ENCODE peak calls at places on chromosomes 13 and 19, in five cellular contexts. E, V, D, S and M are unnamed samples.

GRCh38 chr13:20173121-20173746 is 12.4 kb upstream of the GJA3 start:
- DNase-seq in E (no peak), V (no peak), D (no peak), S (no peak), M (no peak)

GRCh38 chr19:3619631-3620012 is 7.0 kb downstream of the CACTIN start:
- DNase-seq in E (no peak), V (no peak), D (no peak), S (no peak), M (no peak)

GRCh38 chr19:45767881-45768643 is 990 bp downstream of the SIX5 start:
- DNase-seq in E (peak; percentile 80), V (no peak), D (peak; percentile 41), S (no peak), M (no peak)

GRCh38 chr19:44051654-44052402 is at the start of gene ZNF223:
- DNase-seq in E (peak; percentile 79), V (no peak), D (peak; percentile 94), S (peak; percentile 69), M (peak; percentile 89)

GRCh38 chr13:99214232-99214631 is 13.6 kb downstream of the UBAC2 start:
- DNase-seq in E (no peak), V (no peak), D (no peak), S (peak; percentile 67), M (no peak)

GRCh38 chr19:4649392-4650094 is 10.2 kb downstream of the TNFAIP8L1 start:
- DNase-seq in E (no peak), V (no peak), D (no peak), S (no peak), M (no peak)

GRCh38 chr19:47247308-47247990 is 8.9 kb upstream of the CCDC9 start:
- DNase-seq in E (peak; percentile 93), V (no peak), D (peak; percentile 56), S (no peak), M (no peak)

GRCh38 chr13:98476106-98476505 is 100.8 kb downstream of the STK24 start:
- DNase-seq in E (no peak), V (no peak), D (no peak), S (no peak), M (no peak)

GRCh38 chr19:53646144-53646543 is 14.3 kb downstream of the DPRX start:
- DNase-seq in E (no peak), V (no peak), D (no peak), S (no peak), M (no peak)

GRCh38 chr13:35630551-35631275 is 154.2 kb upstream of the MAB21L1 start:
- DNase-seq in E (peak; percentile 12), V (peak; percentile 40), D (peak; percentile 52), S (no peak), M (no peak)

GRCh38 chr19:54287456-54287855 is 6.5 kb upstream of the LILRB2 start:
- DNase-seq in E (no peak), V (no peak), D (no peak), S (no peak), M (no peak)

GRCh38 chr19:46840157-46840942 is 10.3 kb downstream of the AP2S1 start:
- DNase-seq in E (peak; percentile 78), V (no peak), D (peak; percentile 63), S (no peak), M (no peak)

GRCh38 chr13:29861694-29862110 is 11.3 kb upstream of the UBL3 start:
- DNase-seq in E (no peak), V (no peak), D (peak; percentile 52), S (no peak), M (no peak)

GRCh38 chr13:59835569-59835968 is 328.2 kb downstream of the DIAPH3 start:
- DNase-seq in E (no peak), V (no peak), D (no peak), S (no peak), M (no peak)

GRCh38 chr19:30671622-30672051 is 299.5 kb downstream of the ZNF536 start:
- DNase-seq in E (no peak), V (no peak), D (no peak), S (no peak), M (no peak)

GRCh38 chr13:83881917-83882625 is at the start of gene SLITRK1:
- DNase-seq in E (peak; percentile 17), V (no peak), D (no peak), S (peak; percentile 9), M (peak; percentile 53)

GRCh38 chr19:33905473-33905936 is 108.8 kb downstream of the KCTD15 start:
- DNase-seq in E (no peak), V (no peak), D (no peak), S (no peak), M (no peak)

GRCh38 chr13:98416408-98416807 is 160.5 kb downstream of the STK24 start:
- DNase-seq in E (no peak), V (no peak), D (no peak), S (no peak), M (no peak)

GRCh38 chr19:54606230-54606629 is 12.8 kb downstream of the LILRA1 start:
- DNase-seq in E (no peak), V (no peak), D (no peak), S (peak; percentile 40), M (no peak)

GRCh38 chr13:45269204-45269603 is 68.4 kb upstream of the KCTD4 start:
- DNase-seq in E (no peak), V (no peak), D (no peak), S (no peak), M (no peak)

GRCh38 chr13:42964681-42965305 is 27.2 kb downstream of the EPSTI1 start:
- DNase-seq in E (no peak), V (no peak), D (no peak), S (no peak), M (no peak)

GRCh38 chr19:23822735-23823134 is 64.0 kb upstream of the ZNF681 start:
- DNase-seq in E (no peak), V (no peak), D (no peak), S (no peak), M (no peak)

GRCh38 chr13:24274452-24274971 is 34.9 kb upstream of the C1QTNF9 start:
- DNase-seq in E (no peak), V (no peak), D (no peak), S (peak; percentile 88), M (no peak)

GRCh38 chr13:23921451-23921888 is 24.2 kb upstream of the C1QTNF9B start:
- DNase-seq in E (peak; percentile 18), V (peak; percentile 23), D (peak; percentile 18), S (no peak), M (no peak)

GRCh38 chr13:43579321-43579720 is 207.5 kb downstream of the ENOX1 start:
- DNase-seq in E (no peak), V (no peak), D (no peak), S (no peak), M (no peak)

GRCh38 chr19:42068361-42068755 is 1.6 kb downstream of the GRIK5 start:
- DNase-seq in E (no peak), V (no peak), D (no peak), S (no peak), M (no peak)

GRCh38 chr13:26482451-26483197 is 74.9 kb upstream of the WASF3 start:
- DNase-seq in E (peak; percentile 59), V (peak; percentile 76), D (peak; percentile 61), S (peak; percentile 23), M (peak; percentile 83)
- TF ChIP-seq MAX in E (no peak), V (no peak), D (no peak), S (no peak), M (no peak)

DNA sequence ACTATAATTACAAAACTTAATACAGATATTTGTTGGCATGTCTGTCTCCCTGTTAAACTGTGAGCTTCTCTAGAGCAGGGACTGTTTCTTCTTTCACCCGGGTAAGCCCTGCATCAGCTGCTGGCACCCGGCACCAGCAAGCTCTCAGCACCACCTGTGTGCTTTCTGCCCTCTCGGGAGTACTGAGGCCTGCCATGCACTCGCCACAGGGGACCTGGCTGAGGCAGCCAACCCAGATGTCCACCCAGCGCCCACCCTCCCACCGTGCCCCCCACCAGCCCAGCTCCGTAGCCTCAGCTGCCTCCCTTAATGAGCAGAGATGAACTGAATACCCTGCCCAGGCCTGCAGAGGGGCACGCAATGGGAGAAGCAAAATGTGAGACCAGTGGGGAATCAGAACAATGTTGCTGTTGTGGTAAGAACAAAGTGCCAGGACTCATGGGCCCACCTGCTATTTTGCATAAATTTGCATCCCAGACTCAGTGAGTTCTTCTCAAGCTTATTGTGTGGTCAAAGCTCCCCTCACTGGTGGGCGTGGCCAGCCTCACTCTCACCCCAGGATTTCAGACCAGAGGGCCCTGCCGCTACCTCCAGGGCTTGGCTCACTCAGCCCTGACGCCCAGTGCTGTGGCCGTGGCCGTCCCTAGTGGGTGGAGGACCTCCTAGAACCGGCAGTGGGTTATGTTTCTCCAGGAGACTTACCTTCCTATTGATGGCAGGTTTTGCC is 14.6 kb upstream of the SERPINE3 start:
- DNase-seq in E (no peak), V (no peak), D (no peak), S (no peak), M (no peak)
- TF ChIP-seq JUND in E (no peak), V (no peak), D (no peak), S (no peak), M (no peak)

DNA sequence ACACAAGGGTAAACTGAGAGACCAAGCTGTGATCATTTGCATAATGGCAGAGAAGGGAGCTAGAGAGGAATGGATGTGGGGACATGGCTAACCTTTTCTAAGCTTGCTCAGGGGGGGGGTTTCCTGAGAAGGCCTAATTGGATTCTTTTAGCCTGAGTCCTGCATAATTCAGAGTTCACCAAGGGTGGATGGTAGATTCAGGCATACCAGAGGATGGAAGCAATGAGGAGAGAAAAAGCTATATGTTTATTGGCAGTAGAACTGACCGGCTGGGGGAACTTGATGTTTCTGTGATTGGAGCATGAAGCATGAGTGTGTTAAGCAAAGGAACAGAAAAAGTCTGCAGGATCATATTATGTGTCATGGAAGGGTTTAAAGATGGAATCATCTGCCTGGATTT is 65.9 kb upstream of the KLF12 start:
- DNase-seq in E (no peak), V (no peak), D (no peak), S (no peak), M (no peak)
- TF ChIP-seq ATF3 in E (no peak), V (no peak), D (no peak), S (no peak), M (no peak)

GRCh38 chr13:37313383-37313782 is 207.9 kb upstream of the CSNK1A1L start:
- DNase-seq in E (no peak), V (no peak), D (no peak), S (no peak), M (no peak)
- TF ChIP-seq MAX in E (no peak), V (no peak), D (no peak), S (no peak), M (no peak)

GRCh38 chr19:21568816-21569496 is 63.6 kb downstream of the ZNF429 start:
- DNase-seq in E (no peak), V (no peak), D (no peak), S (no peak), M (no peak)
- TF ChIP-seq JUND in E (no peak), V (no peak), D (no peak), S (no peak), M (no peak)